ENCODE peak calls at places on chromosome 16, in four cellular contexts. G is NCI-H1092, V is NCI-H1436, H is osteocyte. D is an unnamed sample.

GRCh38 chr16:29148867-29149272 is 164.0 kb downstream of the LAT start:
- DNase-seq in G (no peak), V (no peak), H (no peak), D (no peak)

GRCh38 chr16:68360547-68360946 is 49.7 kb downstream of the PRMT7 start:
- DNase-seq in G (no peak), V (no peak), H (no peak), D (no peak)

GRCh38 chr16:17571499-17572093 is 100.8 kb upstream of the XYLT1 start:
- DNase-seq in G (no peak), V (no peak), H (no peak), D (no peak)

GRCh38 chr16:55955845-55956244 is 80.7 kb upstream of the CES5A start:
- DNase-seq in G (no peak), V (peak), H (peak), D (no peak)

GRCh38 chr16:17173134-17173729 is 297.5 kb downstream of the XYLT1 start:
- DNase-seq in G (no peak), V (no peak), H (no peak), D (no peak)

GRCh38 chr16:83856846-83857245 is 42.1 kb upstream of the MLYCD start:
- DNase-seq in G (no peak), V (no peak), H (no peak), D (peak)

GRCh38 chr16:4313563-4314531 is 2.0 kb upstream of the GLIS2 start:
- DNase-seq in G (no peak), V (no peak), H (peak), D (peak)

GRCh38 chr16:50804290-50804907 is 62.5 kb downstream of the CYLD start:
- DNase-seq in G (no peak), V (no peak), H (no peak), D (no peak)

GRCh38 chr16:72848759-72849664 is 198.9 kb downstream of the ZFHX3 start:
- DNase-seq in G (peak), V (peak), H (peak), D (no peak)

GRCh38 chr16:31134091-31134571 is 1.4 kb downstream of the PRSS8 start:
- DNase-seq in G (no peak), V (no peak), H (no peak), D (no peak)

GRCh38 chr16:3954411-3954921 is 74.0 kb upstream of the CREBBP start:
- DNase-seq in G (peak), V (no peak), H (no peak), D (peak)

D was measured in NCI-H146.